ENCODE peak calls at places on chromosomes 5 and 9, in four cellular contexts. One of them, this sample, is unnamed.

GRCh38 chr9:3553076-3553765 is 27.4 kb upstream of the RFX3 start:
- DNase-seq in hepatocyte: no peak
- DNase-seq in fibroblast of lung: no peak
- DNase-seq in PC-3: no peak
- DNase-seq in this sample: peak; percentile 50

GRCh38 chr5:122715095-122715494 is 59.8 kb upstream of the SNX2 start:
- DNase-seq in hepatocyte: no peak
- DNase-seq in fibroblast of lung: peak; percentile 15
- DNase-seq in PC-3: no peak
- DNase-seq in this sample: peak; percentile 19

GRCh38 chr9:75962186-75963036 is 71.9 kb downstream of the PCSK5 start:
- DNase-seq in hepatocyte: no peak
- DNase-seq in fibroblast of lung: peak; percentile 37
- DNase-seq in PC-3: no peak
- DNase-seq in this sample: no peak

GRCh38 chr9:123361086-123361730 is 5.2 kb downstream of the CRB2 start:
- DNase-seq in hepatocyte: no peak
- DNase-seq in fibroblast of lung: no peak
- DNase-seq in PC-3: no peak
- DNase-seq in this sample: no peak

GRCh38 chr5:153974131-153974812 is 64.4 kb downstream of the FAM114A2 start:
- DNase-seq in hepatocyte: peak; percentile 67
- DNase-seq in fibroblast of lung: peak; percentile 22
- DNase-seq in PC-3: peak; percentile 69
- DNase-seq in this sample: peak; percentile 57

GRCh38 chr9:113599647-113600476 is 136.3 kb downstream of the RGS3 start:
- DNase-seq in hepatocyte: peak; percentile 53
- DNase-seq in fibroblast of lung: peak; percentile 95
- DNase-seq in PC-3: no peak
- DNase-seq in this sample: no peak

GRCh38 chr5:14593326-14594036 is 11.9 kb downstream of the OTULINL start:
- DNase-seq in hepatocyte: no peak
- DNase-seq in fibroblast of lung: peak; percentile 62
- DNase-seq in PC-3: no peak
- DNase-seq in this sample: no peak

GRCh38 chr5:93385665-93386064 is 195.4 kb downstream of the NR2F1-AS1 start:
- DNase-seq in hepatocyte: no peak
- DNase-seq in fibroblast of lung: peak; percentile 72
- DNase-seq in PC-3: no peak
- DNase-seq in this sample: no peak

GRCh38 chr5:140020601-140021177 is 22.4 kb downstream of the NRG2 start:
- DNase-seq in hepatocyte: no peak
- DNase-seq in fibroblast of lung: no peak
- DNase-seq in PC-3: no peak
- DNase-seq in this sample: no peak

GRCh38 chr5:180394031-180394636 is 41.0 kb upstream of the GFPT2 start:
- DNase-seq in hepatocyte: no peak
- DNase-seq in fibroblast of lung: no peak
- DNase-seq in PC-3: no peak
- DNase-seq in this sample: no peak

GRCh38 chr5:38556599-38557308 is at the start of gene LIFR:
- DNase-seq in hepatocyte: peak; percentile 92
- DNase-seq in fibroblast of lung: peak; percentile 84
- DNase-seq in PC-3: peak; percentile 86
- DNase-seq in this sample: peak; percentile 89

GRCh38 chr5:180803181-180804128 is 849 bp upstream of the MGAT1 start:
- DNase-seq in hepatocyte: peak; percentile 58
- DNase-seq in fibroblast of lung: no peak
- DNase-seq in PC-3: no peak
- DNase-seq in this sample: peak; percentile 21

GRCh38 chr5:157778121-157778805 is 34.8 kb downstream of the LSM11 start:
- DNase-seq in hepatocyte: peak; percentile 19
- DNase-seq in fibroblast of lung: peak; percentile 64
- DNase-seq in PC-3: peak; percentile 71
- DNase-seq in this sample: peak; percentile 10

GRCh38 chr9:138115506-138115905 is 237.9 kb downstream of the CACNA1B start:
- DNase-seq in hepatocyte: no peak
- DNase-seq in fibroblast of lung: no peak
- DNase-seq in PC-3: no peak
- DNase-seq in this sample: no peak

GRCh38 chr5:154473581-154474266 is 4.3 kb downstream of the HAND1 start:
- DNase-seq in hepatocyte: no peak
- DNase-seq in fibroblast of lung: no peak
- DNase-seq in PC-3: no peak
- DNase-seq in this sample: no peak

GRCh38 chr9:134350416-134350994 is 24.2 kb downstream of the RXRA start:
- DNase-seq in hepatocyte: no peak
- DNase-seq in fibroblast of lung: no peak
- DNase-seq in PC-3: no peak
- DNase-seq in this sample: no peak

GRCh38 chr5:127031147-127031862 is 947 bp upstream of the MARCHF3 start:
- DNase-seq in hepatocyte: peak; percentile 40
- DNase-seq in fibroblast of lung: peak; percentile 7
- DNase-seq in PC-3: no peak
- DNase-seq in this sample: no peak

GRCh38 chr5:79011219-79011836 is 26.2 kb upstream of the ARSB start:
- DNase-seq in hepatocyte: no peak
- DNase-seq in fibroblast of lung: peak; percentile 90
- DNase-seq in PC-3: no peak
- DNase-seq in this sample: no peak

GRCh38 chr5:148776780-148777179 is 49.6 kb upstream of the ADRB2 start:
- DNase-seq in hepatocyte: peak; percentile 18
- DNase-seq in fibroblast of lung: peak; percentile 86
- DNase-seq in PC-3: peak; percentile 99
- DNase-seq in this sample: peak; percentile 7

GRCh38 chr5:66850354-66851075 is 254.3 kb downstream of the MAST4 start:
- DNase-seq in hepatocyte: no peak
- DNase-seq in fibroblast of lung: no peak
- DNase-seq in PC-3: peak; percentile 7
- DNase-seq in this sample: no peak

GRCh38 chr9:127084071-127085039 is 38.1 kb downstream of the ANGPTL2 start:
- DNase-seq in hepatocyte: no peak
- DNase-seq in fibroblast of lung: no peak
- DNase-seq in PC-3: no peak
- DNase-seq in this sample: no peak

GRCh38 chr5:108379722-108380530 is 2.0 kb downstream of the FBXL17 start:
- DNase-seq in hepatocyte: peak; percentile 26
- DNase-seq in fibroblast of lung: peak; percentile 63
- DNase-seq in PC-3: peak; percentile 26
- DNase-seq in this sample: no peak

GRCh38 chr5:34684980-34685352 is 28.8 kb downstream of the RAI14 start:
- DNase-seq in hepatocyte: no peak
- DNase-seq in fibroblast of lung: no peak
- DNase-seq in PC-3: no peak
- DNase-seq in this sample: no peak

DNA sequence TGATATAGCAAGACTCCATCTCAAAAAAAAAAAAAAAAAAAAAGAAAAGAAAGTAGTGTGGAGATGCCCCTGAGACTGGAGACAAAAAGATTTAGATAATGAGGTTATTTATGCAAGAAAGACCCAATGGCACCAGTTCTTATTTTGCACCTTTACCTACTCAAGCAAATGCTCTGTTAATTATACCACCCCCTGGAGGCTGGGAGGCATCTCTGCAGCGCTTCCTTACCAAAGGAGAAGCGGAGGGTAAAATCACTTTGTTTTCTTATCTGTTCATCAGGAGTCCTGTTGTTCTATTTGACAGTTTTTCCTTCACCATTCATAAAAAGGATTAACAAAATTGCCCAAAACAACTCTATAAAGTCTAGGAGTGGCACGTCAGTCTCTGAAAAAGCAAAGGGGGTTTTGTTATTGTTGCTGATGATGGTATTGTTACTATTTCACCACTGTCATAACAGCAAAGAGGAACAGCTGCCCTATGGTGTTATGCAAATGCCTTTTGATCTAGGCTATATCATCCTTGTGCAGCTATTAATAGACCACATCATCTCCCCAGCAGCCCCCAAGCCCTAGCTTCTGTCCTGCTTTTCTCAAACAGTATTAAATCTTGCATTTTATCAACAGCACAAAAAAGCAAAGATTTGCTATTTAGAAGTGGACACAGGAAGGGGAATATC is 174.0 kb downstream of the PALM2AKAP2 start:
- DNase-seq in hepatocyte: no peak
- DNase-seq in fibroblast of lung: no peak
- DNase-seq in PC-3: no peak
- DNase-seq in this sample: no peak
- TF ChIP-seq CTCF in hepatocyte: no peak
- TF ChIP-seq CTCF in fibroblast of lung: peak; percentile 6
- TF ChIP-seq CTCF in PC-3: peak; percentile 42
- TF ChIP-seq CTCF in this sample: peak; percentile 29

GRCh38 chr5:42943931-42944631 is 96.0 kb downstream of the ANXA2R start:
- DNase-seq in hepatocyte: no peak
- DNase-seq in fibroblast of lung: peak; percentile 27
- DNase-seq in PC-3: no peak
- DNase-seq in this sample: no peak
- H3K4me3 ChIP-seq in hepatocyte: no peak overlapping the region
- H3K4me3 ChIP-seq in fibroblast of lung: peak overlapping the region; percentile 35
- H3K4me3 ChIP-seq in PC-3: no peak overlapping the region
- H3K4me3 ChIP-seq in this sample: no peak overlapping the region

DNA sequence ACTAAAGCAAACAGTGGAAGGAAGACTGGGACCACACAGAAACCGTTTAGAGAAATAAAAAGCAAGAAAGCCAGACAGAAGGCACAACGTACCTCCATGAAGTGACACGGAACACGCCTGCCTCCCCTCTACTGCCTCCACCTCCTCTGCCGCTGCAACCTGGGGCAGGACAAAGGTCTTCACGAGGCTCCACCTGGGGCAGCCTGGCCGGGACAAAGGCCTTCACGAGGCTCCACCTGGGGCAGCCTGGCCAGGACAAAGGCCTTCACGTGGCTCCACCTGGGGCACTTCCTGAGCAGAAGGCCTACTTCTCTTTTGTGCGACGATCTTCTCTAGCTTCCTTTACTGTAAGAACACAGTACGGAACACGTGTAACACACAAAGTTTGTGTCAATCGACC is 11.7 kb downstream of the QSOX2 start:
- DNase-seq in hepatocyte: no peak
- DNase-seq in fibroblast of lung: no peak
- DNase-seq in PC-3: no peak
- DNase-seq in this sample: no peak
- H3K4me1 ChIP-seq in hepatocyte: no peaks in the 10 kb centered on the region
- H3K4me1 ChIP-seq in fibroblast of lung: no peaks in the 10 kb centered on the region
- H3K4me1 ChIP-seq in PC-3: peaks cover 14% of the 10 kb centered on the region
- H3K4me1 ChIP-seq in this sample: no peaks in the 10 kb centered on the region

DNA sequence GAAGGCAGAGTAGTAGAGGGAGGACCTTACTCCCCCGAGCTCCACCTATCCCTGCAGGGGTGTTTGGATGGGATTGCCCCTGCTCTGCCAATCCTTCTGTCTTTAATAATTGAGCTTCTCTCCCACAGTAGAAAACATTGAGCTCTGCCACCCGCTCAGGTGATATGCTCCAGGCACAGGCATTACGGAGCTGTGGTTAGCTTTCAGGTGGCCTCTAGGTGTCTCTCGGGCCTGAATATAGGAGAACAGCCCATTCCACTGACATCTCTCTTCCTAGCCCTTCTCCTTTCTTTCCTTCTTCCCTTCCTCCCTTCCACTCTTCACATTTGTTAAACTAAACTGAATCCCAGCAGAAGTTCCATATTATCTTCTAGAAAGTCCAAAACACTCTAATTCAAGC is 203.4 kb downstream of the SYK start:
- DNase-seq in hepatocyte: no peak
- DNase-seq in fibroblast of lung: no peak
- DNase-seq in PC-3: no peak
- DNase-seq in this sample: no peak
- TF ChIP-seq CTCF in hepatocyte: peak; percentile 8
- TF ChIP-seq CTCF in fibroblast of lung: no peak
- TF ChIP-seq CTCF in PC-3: no peak
- TF ChIP-seq CTCF in this sample: no peak

GRCh38 chr9:129598089-129598596 is 22.8 kb downstream of the C9orf50 start:
- DNase-seq in hepatocyte: no peak
- DNase-seq in fibroblast of lung: no peak
- DNase-seq in PC-3: no peak
- DNase-seq in this sample: no peak

GRCh38 chr9:129597355-129598088 is 23.4 kb downstream of the C9orf50 start:
- DNase-seq in hepatocyte: peak; percentile 91
- DNase-seq in fibroblast of lung: peak; percentile 75
- DNase-seq in PC-3: peak; percentile 56
- DNase-seq in this sample: no peak

GRCh38 chr9:129595323-129595741 is 25.6 kb downstream of the C9orf50 start:
- DNase-seq in hepatocyte: no peak
- DNase-seq in fibroblast of lung: peak; percentile 61
- DNase-seq in PC-3: peak; percentile 8
- DNase-seq in this sample: no peak

GRCh38 chr9:129595903-129596540 is 24.9 kb downstream of the C9orf50 start:
- DNase-seq in hepatocyte: no peak
- DNase-seq in fibroblast of lung: no peak
- DNase-seq in PC-3: no peak
- DNase-seq in this sample: no peak

GRCh38 chr9:129596541-129597328 is 24.2 kb downstream of the C9orf50 start:
- DNase-seq in hepatocyte: peak; percentile 80
- DNase-seq in fibroblast of lung: peak; percentile 83
- DNase-seq in PC-3: peak; percentile 25
- DNase-seq in this sample: no peak
- H3K4me3 ChIP-seq in hepatocyte: peak overlapping the region; percentile 22
- H3K4me3 ChIP-seq in fibroblast of lung: peak overlapping the region; percentile 38
- H3K4me3 ChIP-seq in PC-3: peak overlapping the region; percentile 62
- H3K4me3 ChIP-seq in this sample: no peak overlapping the region

GRCh38 chr9:137051145-137051724 is 2.6 kb downstream of the ENTPD2 start:
- DNase-seq in hepatocyte: no peak
- DNase-seq in fibroblast of lung: no peak
- DNase-seq in PC-3: no peak
- DNase-seq in this sample: no peak
- H3K4me1 ChIP-seq in hepatocyte: peaks cover 31% of the 10 kb centered on the region
- H3K4me1 ChIP-seq in fibroblast of lung: peaks cover 3% of the 10 kb centered on the region
- H3K4me1 ChIP-seq in PC-3: peaks cover 15% of the 10 kb centered on the region
- H3K4me1 ChIP-seq in this sample: peaks cover 4% of the 10 kb centered on the region

GRCh38 chr5:143213851-143214363 is 189.6 kb downstream of the NR3C1 start:
- DNase-seq in hepatocyte: no peak
- DNase-seq in fibroblast of lung: peak; percentile 63
- DNase-seq in PC-3: no peak
- DNase-seq in this sample: peak; percentile 88
- TF ChIP-seq CTCF in hepatocyte: no peak
- TF ChIP-seq CTCF in fibroblast of lung: no peak
- TF ChIP-seq CTCF in PC-3: no peak
- TF ChIP-seq CTCF in this sample: peak; percentile 18

GRCh38 chr5:55986931-55987330 is 7.8 kb downstream of the IL6ST start:
- DNase-seq in hepatocyte: no peak
- DNase-seq in fibroblast of lung: no peak
- DNase-seq in PC-3: no peak
- DNase-seq in this sample: no peak

GRCh38 chr5:55983986-55984385 is 10.8 kb downstream of the IL6ST start:
- DNase-seq in hepatocyte: no peak
- DNase-seq in fibroblast of lung: no peak
- DNase-seq in PC-3: no peak
- DNase-seq in this sample: no peak

GRCh38 chr5:55985181-55985580 is 9.6 kb downstream of the IL6ST start:
- DNase-seq in hepatocyte: no peak
- DNase-seq in fibroblast of lung: no peak
- DNase-seq in PC-3: no peak
- DNase-seq in this sample: no peak

DNA sequence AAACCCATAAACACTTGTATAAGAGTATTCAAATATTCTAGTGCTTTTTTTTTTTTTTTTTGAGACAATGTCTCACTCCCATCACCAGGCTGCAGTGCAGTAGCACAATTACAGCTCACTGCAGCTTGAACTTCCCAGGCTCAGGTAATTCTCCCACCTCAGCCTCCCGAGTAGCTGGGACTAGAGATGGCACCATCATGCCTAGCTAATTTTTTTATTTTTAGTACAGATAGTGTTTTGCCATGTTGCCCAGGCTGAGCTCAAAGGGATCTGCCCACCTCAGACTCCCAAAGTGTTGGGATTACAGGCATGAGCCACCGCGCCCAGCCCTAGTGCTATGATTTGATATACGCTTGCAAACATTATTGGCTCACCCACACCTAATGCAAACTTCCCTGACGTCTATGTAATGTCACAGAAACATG is 11.8 kb downstream of the IL6ST start:
- DNase-seq in hepatocyte: peak; percentile 35
- DNase-seq in fibroblast of lung: no peak
- DNase-seq in PC-3: peak; percentile 11
- DNase-seq in this sample: no peak
- H3K4me3 ChIP-seq in hepatocyte: no peak overlapping the region
- H3K4me3 ChIP-seq in fibroblast of lung: no peak overlapping the region
- H3K4me3 ChIP-seq in PC-3: no peak overlapping the region
- H3K4me3 ChIP-seq in this sample: no peak overlapping the region

This sample was measured in A673.